ENCODE peak calls at places on chromosomes 3 and 15, in seven cellular contexts. L is hippocampal formation, N is left colon, I is activated T-cell treated with anti-CD3 and anti-CD28 coated beads for 4 hours, U is NCI-H2081, G is kidney glomerular epithelial cell, W is NB4. S is an unnamed sample.

GRCh38 chr3:49867400-49867799 is 2.3 kb downstream of the CAMKV start:
- DNase-seq in L (no peak), N (no peak), I (no peak), U (no peak), G (no peak), W (no peak), S (no peak)

GRCh38 chr3:23232879-23233278 is 29.8 kb downstream of the UBE2E2 start:
- DNase-seq in L (no peak), N (no peak), I (no peak), U (no peak), G (no peak), W (no peak), S (no peak)

GRCh38 chr15:93105510-93105909 is 16.5 kb upstream of the RGMA start:
- DNase-seq in L (no peak), N (no peak), I (no peak), U (no peak), G (no peak), W (no peak), S (no peak)

GRCh38 chr3:115270849-115271248 is 123.8 kb upstream of the ZBTB20 start:
- DNase-seq in L (no peak), N (no peak), I (no peak), U (no peak), G (no peak), W (no peak), S (no peak)

GRCh38 chr3:36957072-36957471 is 12.2 kb upstream of the TRANK1 start:
- DNase-seq in L (no peak), N (no peak), I (no peak), U (no peak), G (no peak), W (no peak), S (no peak)

GRCh38 chr3:118128886-118129285 is 905.8 kb downstream of the IGSF11 start:
- DNase-seq in L (no peak), N (no peak), I (no peak), U (no peak), G (no peak), W (no peak), S (no peak)

GRCh38 chr15:58232273-58233065 is 94.3 kb downstream of the AQP9 start:
- DNase-seq in L (no peak), N (no peak), I (no peak), U (no peak), G (no peak), W (no peak), S (peak)

GRCh38 chr15:45664451-45664850 is 29.6 kb downstream of the SQOR start:
- DNase-seq in L (no peak), N (no peak), I (no peak), U (no peak), G (no peak), W (peak), S (no peak)

GRCh38 chr15:62119224-62119925 is 45.7 kb downstream of the C2CD4B start:
- DNase-seq in L (no peak), N (no peak), I (no peak), U (no peak), G (peak), W (peak), S (peak)

GRCh38 chr3:49535971-49536874 is 18.1 kb upstream of the BSN start:
- DNase-seq in L (no peak), N (no peak), I (no peak), U (no peak), G (no peak), W (no peak), S (no peak)

GRCh38 chr15:41940441-41940857 is 31.9 kb downstream of the EHD4 start:
- DNase-seq in L (no peak), N (no peak), I (no peak), U (no peak), G (peak), W (no peak), S (no peak)

GRCh38 chr3:174775603-174776002 is 83.5 kb upstream of the NAALADL2 start:
- DNase-seq in L (no peak), N (no peak), I (no peak), U (no peak), G (no peak), W (no peak), S (peak)

GRCh38 chr3:43638594-43639447 is 17.0 kb upstream of the ANO10 start:
- DNase-seq in L (no peak), N (peak), I (peak), U (no peak), G (peak), W (peak), S (peak)

GRCh38 chr3:144403040-144403457 is 431.4 kb downstream of the DIPK2A start:
- DNase-seq in L (no peak), N (no peak), I (no peak), U (no peak), G (peak), W (no peak), S (no peak)

GRCh38 chr3:35262376-35262775 is 376.9 kb upstream of the ARPP21 start:
- DNase-seq in L (no peak), N (no peak), I (no peak), U (no peak), G (no peak), W (no peak), S (peak)

GRCh38 chr15:33135355-33135781 is 59.1 kb downstream of the FMN1 start:
- DNase-seq in L (no peak), N (no peak), I (no peak), U (no peak), G (no peak), W (no peak), S (no peak)

GRCh38 chr3:146164071-146164470 is 3.1 kb upstream of the PLOD2 start:
- DNase-seq in L (no peak), N (no peak), I (no peak), U (no peak), G (no peak), W (no peak), S (no peak)

GRCh38 chr3:179544981-179545645 is 17.6 kb upstream of the ACTL6A start:
- DNase-seq in L (no peak), N (no peak), I (no peak), U (no peak), G (peak), W (no peak), S (no peak)

GRCh38 chr15:45704329-45705249 is 69.8 kb downstream of the SQOR start:
- DNase-seq in L (no peak), N (peak), I (no peak), U (no peak), G (no peak), W (no peak), S (peak)

GRCh38 chr15:100730655-100731240 is 128.4 kb downstream of the ASB7 start:
- DNase-seq in L (no peak), N (no peak), I (no peak), U (no peak), G (no peak), W (no peak), S (no peak)

GRCh38 chr3:151933224-151933858 is 59.9 kb downstream of the SUCNR1 start:
- DNase-seq in L (no peak), N (no peak), I (no peak), U (no peak), G (no peak), W (no peak), S (peak)

GRCh38 chr3:140844072-140844471 is 97.6 kb upstream of the SLC25A36 start:
- DNase-seq in L (no peak), N (no peak), I (no peak), U (no peak), G (no peak), W (no peak), S (no peak)

GRCh38 chr3:190016966-190017365 is 103.7 kb downstream of the P3H2 start:
- DNase-seq in L (no peak), N (no peak), I (no peak), U (no peak), G (no peak), W (no peak), S (no peak)

GRCh38 chr3:10299175-10299574 is 6.4 kb upstream of the GHRL start:
- DNase-seq in L (no peak), N (no peak), I (no peak), U (no peak), G (peak), W (peak), S (no peak)

GRCh38 chr3:141152801-141153678 is 78.6 kb upstream of the PXYLP1 start:
- DNase-seq in L (no peak), N (no peak), I (no peak), U (no peak), G (no peak), W (no peak), S (peak)

GRCh38 chr3:120448707-120449650 is 1.8 kb downstream of the FSTL1 start:
- DNase-seq in L (no peak), N (no peak), I (no peak), U (no peak), G (peak), W (no peak), S (peak)

GRCh38 chr3:13248640-13249039 is 171.5 kb downstream of the NUP210 start:
- DNase-seq in L (no peak), N (no peak), I (no peak), U (no peak), G (no peak), W (no peak), S (peak)

GRCh38 chr15:27844018-27844666 is 255.0 kb downstream of the OCA2 start:
- DNase-seq in L (no peak), N (no peak), I (no peak), U (no peak), G (no peak), W (no peak), S (no peak)

GRCh38 chr15:74573987-74574386 is 33.0 kb downstream of the ARID3B start:
- DNase-seq in L (no peak), N (no peak), I (no peak), U (no peak), G (no peak), W (no peak), S (no peak)

GRCh38 chr3:73999501-73999900 is 374.8 kb upstream of the PDZRN3 start:
- DNase-seq in L (peak), N (no peak), I (no peak), U (no peak), G (no peak), W (no peak), S (no peak)

GRCh38 chr15:31975446-31976229 is 54.7 kb upstream of the CHRNA7 start:
- DNase-seq in L (no peak), N (peak), I (no peak), U (peak), G (no peak), W (peak), S (peak)

GRCh38 chr3:149646181-149646766 is 11.6 kb downstream of the WWTR1 start:
- DNase-seq in L (no peak), N (no peak), I (no peak), U (no peak), G (no peak), W (no peak), S (peak)

GRCh38 chr3:89216021-89216739 is 108.8 kb downstream of the EPHA3 start:
- DNase-seq in L (no peak), N (no peak), I (no peak), U (no peak), G (no peak), W (no peak), S (no peak)

GRCh38 chr3:128076783-128077624 is 24.8 kb downstream of the SEC61A1 start:
- DNase-seq in L (no peak), N (peak), I (no peak), U (no peak), G (no peak), W (peak), S (no peak)

GRCh38 chr3:51678186-51678585 is 7.1 kb downstream of the TEX264 start:
- DNase-seq in L (no peak), N (no peak), I (no peak), U (no peak), G (no peak), W (no peak), S (no peak)